ENCODE peak calls at places on chromosomes 6 and 20, in four cellular contexts. One of them, this sample, is unnamed.

GRCh38 chr6:113873043-113873667 is 16.0 kb downstream of the MARCKS start:
- DNase-seq in GM20000: peak; percentile 30
- DNase-seq in H54: no peak
- DNase-seq in omental fat pad: no peak
- DNase-seq in this sample: peak; percentile 54

GRCh38 chr6:16882230-16882629 is 121.0 kb upstream of the ATXN1 start:
- DNase-seq in GM20000: no peak
- DNase-seq in H54: no peak
- DNase-seq in omental fat pad: no peak
- DNase-seq in this sample: no peak

GRCh38 chr6:13375360-13375878 is 47.1 kb upstream of the TBC1D7 start:
- DNase-seq in GM20000: peak; percentile 77
- DNase-seq in H54: no peak
- DNase-seq in omental fat pad: no peak
- DNase-seq in this sample: no peak

GRCh38 chr6:1463275-1463674 is 73.9 kb downstream of the FOXF2 start:
- DNase-seq in GM20000: no peak
- DNase-seq in H54: no peak
- DNase-seq in omental fat pad: no peak
- DNase-seq in this sample: no peak

GRCh38 chr20:4082406-4083102 is 67.2 kb upstream of the RNF24 start:
- DNase-seq in GM20000: peak; percentile 26
- DNase-seq in H54: no peak
- DNase-seq in omental fat pad: no peak
- DNase-seq in this sample: peak; percentile 25

GRCh38 chr6:16278750-16279149 is 40.4 kb downstream of the GMPR start:
- DNase-seq in GM20000: no peak
- DNase-seq in H54: no peak
- DNase-seq in omental fat pad: no peak
- DNase-seq in this sample: no peak

GRCh38 chr20:13276945-13277582 is 56.0 kb downstream of the ISM1 start:
- DNase-seq in GM20000: no peak
- DNase-seq in H54: no peak
- DNase-seq in omental fat pad: no peak
- DNase-seq in this sample: no peak

GRCh38 chr6:168032383-168032760 is 34.9 kb downstream of the KIF25 start:
- DNase-seq in GM20000: no peak
- DNase-seq in H54: peak; percentile 69
- DNase-seq in omental fat pad: no peak
- DNase-seq in this sample: no peak

GRCh38 chr6:132131777-132132176 is 180.6 kb upstream of the CCN2 start:
- DNase-seq in GM20000: peak; percentile 5
- DNase-seq in H54: peak; percentile 30
- DNase-seq in omental fat pad: no peak
- DNase-seq in this sample: no peak

GRCh38 chr20:12083269-12083668 is 165.6 kb downstream of the BTBD3 start:
- DNase-seq in GM20000: no peak
- DNase-seq in H54: no peak
- DNase-seq in omental fat pad: no peak
- DNase-seq in this sample: no peak

GRCh38 chr20:21767739-21768223 is 62.3 kb downstream of the PAX1 start:
- DNase-seq in GM20000: no peak
- DNase-seq in H54: no peak
- DNase-seq in omental fat pad: no peak
- DNase-seq in this sample: peak; percentile 49

GRCh38 chr6:113276631-113277030 is 580.5 kb upstream of the MARCKS start:
- DNase-seq in GM20000: no peak
- DNase-seq in H54: no peak
- DNase-seq in omental fat pad: no peak
- DNase-seq in this sample: no peak